ENCODE peak calls at places on chromosome 22, in four cellular contexts. W is CD8-positive, alpha-beta T cell; G is bronchial epithelial cell; H is IMR-90. U is an unnamed sample. For H3K36me3, the result is how much of the 10 kb centered on the place peaks cover.

GRCh38 chr22:33272180-33272579 is 214.0 kb upstream of the SYN3 start:
- DNase-seq in W (no peak), G (no peak), H (no peak), U (no peak)

GRCh38 chr22:42811510-42811909 is 45.6 kb downstream of the ARFGAP3 start:
- DNase-seq in W (no peak), G (no peak), H (no peak), U (no peak)

GRCh38 chr22:35959121-35959800 is 69.4 kb downstream of the RBFOX2 start:
- DNase-seq in W (no peak), G (no peak), H (no peak), U (no peak)

GRCh38 chr22:28299329-28299728 is 380.3 kb upstream of the PITPNB start:
- DNase-seq in W (no peak), G (no peak), H (no peak), U (no peak)

GRCh38 chr22:37022483-37023337 is 3.2 kb downstream of the MPST start:
- DNase-seq in W (no peak), G (no peak), H (no peak), U (no peak)

GRCh38 chr22:40547729-40548143 is 88.8 kb downstream of the MRTFA start:
- DNase-seq in W (no peak), G (no peak), H (peak), U (no peak)

GRCh38 chr22:49447837-49448236 is 379.8 kb downstream of the BRD1 start:
- DNase-seq in W (no peak), G (no peak), H (no peak), U (no peak)

GRCh38 chr22:26068571-26068970 is 100.7 kb upstream of the SEZ6L start:
- DNase-seq in W (no peak), G (no peak), H (no peak), U (no peak)

GRCh38 chr22:21972293-21972779 is 10.3 kb downstream of the TOP3B start:
- DNase-seq in W (peak), G (peak), H (peak), U (no peak)

GRCh38 chr22:45887202-45888131 is 89.5 kb downstream of the WNT7B start:
- DNase-seq in W (no peak), G (peak), H (no peak), U (no peak)

GRCh38 chr22:20533879-20534265 is 26.5 kb downstream of the MED15 start:
- DNase-seq in W (no peak), G (no peak), H (no peak), U (no peak)

GRCh38 chr22:46047841-46048595 is 71.1 kb upstream of the WNT7B start:
- DNase-seq in W (no peak), G (no peak), H (no peak), U (no peak)

GRCh38 chr22:35678836-35679235 is 30.6 kb downstream of the APOL6 start:
- DNase-seq in W (no peak), G (no peak), H (no peak), U (no peak)

GRCh38 chr22:42202669-42203068 is 67.8 kb downstream of the TCF20 start:
- DNase-seq in W (peak), G (no peak), H (peak), U (no peak)

GRCh38 chr22:42651134-42651533 is 1.9 kb upstream of the CYB5R3 start:
- DNase-seq in W (no peak), G (peak), H (peak), U (no peak)

GRCh38 chr22:26702906-26703830 is 45.8 kb downstream of the MIAT start:
- DNase-seq in W (no peak), G (no peak), H (peak), U (no peak)

GRCh38 chr22:30038219-30038618 is 42.0 kb upstream of the HORMAD2 start:
- DNase-seq in W (no peak), G (peak), H (peak), U (no peak)

GRCh38 chr22:46081831-46082210 is 68.5 kb upstream of the PPARA start:
- DNase-seq in W (no peak), G (no peak), H (no peak), U (peak)

GRCh38 chr22:28424427-28425080 is 255.1 kb downstream of the TTC28 start:
- DNase-seq in W (no peak), G (no peak), H (peak), U (no peak)

GRCh38 chr22:27310966-27311665 is 490.4 kb downstream of the MN1 start:
- DNase-seq in W (no peak), G (no peak), H (no peak), U (no peak)

GRCh38 chr22:20396639-20397038 is 2.7 kb downstream of the ZNF74 start:
- DNase-seq in W (no peak), G (no peak), H (peak), U (no peak)

GRCh38 chr22:28930357-28931007 is 47.1 kb downstream of the ZNRF3 start:
- DNase-seq in W (no peak), G (no peak), H (peak), U (no peak)

GRCh38 chr22:47629273-47629711 is 866.8 kb downstream of the TBC1D22A start:
- DNase-seq in W (no peak), G (no peak), H (no peak), U (no peak)

GRCh38 chr22:46066691-46067090 is 83.6 kb upstream of the PPARA start:
- DNase-seq in W (no peak), G (peak), H (no peak), U (peak)

GRCh38 chr22:33971561-33971961 is 51.3 kb upstream of the LARGE1 start:
- DNase-seq in W (no peak), G (peak), H (no peak), U (no peak)

GRCh38 chr22:22520667-22521602 is 865 bp upstream of the ZNF280A start:
- DNase-seq in W (no peak), G (no peak), H (peak), U (no peak)

GRCh38 chr22:21070690-21071615 is 25.2 kb downstream of the LRRC74B start:
- DNase-seq in W (no peak), G (no peak), H (no peak), U (no peak)

GRCh38 chr22:33529424-33530113 is 390.7 kb downstream of the LARGE1 start:
- DNase-seq in W (no peak), G (no peak), H (peak), U (no peak)

GRCh38 chr22:48669226-48669625 is 1158.4 kb downstream of the BRD1 start:
- DNase-seq in W (no peak), G (no peak), H (no peak), U (no peak)

GRCh38 chr22:33851985-33852384 is 68.3 kb downstream of the LARGE1 start:
- DNase-seq in W (no peak), G (peak), H (no peak), U (no peak)

GRCh38 chr22:40641269-40641668 is 4.8 kb upstream of the MRTFA start:
- DNase-seq in W (no peak), G (no peak), H (no peak), U (no peak)

GRCh38 chr22:26956346-26956745 is 299.0 kb downstream of the MIAT start:
- DNase-seq in W (no peak), G (no peak), H (no peak), U (no peak)

GRCh38 chr22:36386900-36387663 is 685 bp downstream of the MYH9 start:
- DNase-seq in W (no peak), G (no peak), H (no peak), U (peak)

GRCh38 chr22:43466710-43467109 is 54.9 kb downstream of the MPPED1 start:
- DNase-seq in W (no peak), G (no peak), H (no peak), U (no peak)

GRCh38 chr22:48718818-48719500 is 1108.7 kb downstream of the BRD1 start:
- DNase-seq in W (no peak), G (no peak), H (no peak), U (no peak)

GRCh38 chr22:36769541-36769940 is 6.4 kb downstream of the IFT27 start:
- DNase-seq in W (no peak), G (no peak), H (no peak), U (no peak)

GRCh38 chr22:24322522-24322921 is 51.9 kb downstream of the SPECC1L start:
- DNase-seq in W (no peak), G (no peak), H (no peak), U (no peak)

GRCh38 chr22:49317369-49317768 is 510.3 kb downstream of the BRD1 start:
- DNase-seq in W (no peak), G (no peak), H (no peak), U (no peak)

DNA sequence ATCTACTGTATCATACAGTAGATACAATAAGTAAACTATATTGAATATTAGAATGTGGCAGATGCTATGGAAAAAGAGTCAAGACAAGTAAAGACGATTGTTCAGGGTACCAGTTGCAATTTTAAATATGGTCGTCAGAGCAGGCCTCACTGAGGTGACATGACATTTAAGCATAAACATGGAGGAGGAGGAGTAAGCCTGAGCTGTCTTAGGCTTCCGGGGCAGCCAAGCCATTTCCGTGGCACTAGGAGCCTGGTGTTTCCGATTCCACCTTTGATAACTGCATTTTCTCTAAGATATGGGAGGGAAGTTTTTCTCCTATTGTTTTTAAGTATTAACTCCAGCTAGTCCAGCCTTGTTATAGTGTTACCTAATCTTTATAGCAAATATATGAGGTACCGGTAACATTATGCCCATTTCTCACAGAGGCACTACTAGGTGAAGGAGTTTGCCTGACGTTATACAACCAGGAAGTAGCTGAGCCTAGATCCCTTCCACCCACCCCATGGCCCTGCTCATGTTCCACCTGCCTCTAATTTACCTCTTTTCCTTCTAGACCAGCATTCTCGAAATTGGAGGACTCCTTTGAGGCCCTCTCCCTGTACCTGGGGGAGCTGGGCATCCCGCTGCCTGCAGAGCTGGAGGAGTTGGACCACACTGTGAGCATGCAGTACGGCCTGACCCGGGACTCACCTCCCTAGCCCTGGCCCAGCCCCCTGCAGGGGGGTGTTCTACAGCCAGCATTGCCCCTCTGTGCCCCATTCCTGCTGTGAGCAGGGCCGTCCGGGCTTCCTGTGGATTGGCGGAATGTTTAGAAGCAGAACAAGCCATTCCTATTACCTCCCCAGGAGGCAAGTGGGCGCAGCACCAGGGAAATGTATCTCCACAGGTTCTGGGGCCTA is 14.3 kb downstream of the PIK3IP1 start:
- DNase-seq in W (no peak), G (no peak), H (no peak), U (no peak)
- H3K36me3 ChIP-seq in W (under half), G (under half), H (under half), U (half or more)

GRCh38 chr22:31341386-31342088 is 4.6 kb downstream of the PATZ1 start:
- DNase-seq in W (no peak), G (no peak), H (no peak), U (no peak)
- H3K4me3 ChIP-seq in W (no peak), G (no peak), H (no peak), U (no peak)

DNA sequence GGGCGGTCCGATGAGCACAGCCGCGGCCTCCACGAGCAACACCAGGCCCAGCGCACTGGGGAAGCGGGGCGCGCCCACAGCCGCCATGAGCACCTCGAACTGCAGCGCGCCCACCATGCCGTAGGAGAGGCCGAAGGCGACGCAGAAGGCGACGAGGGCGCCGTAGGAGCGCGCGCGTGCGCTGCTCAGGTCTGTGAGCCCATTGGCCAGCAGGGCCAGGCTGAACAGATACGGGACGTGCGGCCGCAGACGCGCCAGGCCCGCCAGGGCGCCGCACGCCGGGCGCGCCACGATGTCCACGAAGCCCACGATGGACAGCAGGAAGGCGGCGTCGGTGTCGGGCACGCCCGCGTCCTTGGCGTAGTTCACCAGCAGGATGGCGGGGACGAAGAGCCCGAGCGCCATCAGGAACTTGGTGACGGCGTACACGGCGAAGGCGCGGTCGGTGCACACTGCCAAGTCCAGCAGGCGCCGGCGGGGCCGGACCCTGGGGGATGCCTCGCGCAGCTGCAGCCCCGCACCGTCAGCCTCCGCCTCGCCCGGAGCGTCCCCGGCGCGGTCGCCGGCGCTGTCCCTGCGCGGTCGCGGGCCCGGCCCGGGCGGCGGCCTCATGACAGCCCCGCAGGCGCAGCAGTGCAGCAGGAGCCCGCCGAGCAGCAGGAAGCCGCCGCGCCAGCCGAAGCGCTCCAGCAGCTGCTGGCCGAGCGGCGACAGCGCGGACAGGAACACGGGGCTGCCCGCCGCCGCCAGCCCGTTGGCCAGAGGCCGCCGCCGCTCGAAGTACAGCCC is 2.9 kb downstream of the SLC16A8 start:
- DNase-seq in W (no peak), G (no peak), H (peak), U (peak)
- TF ChIP-seq CTCF in W (no peak), G (no peak), H (no peak), U (no peak)

DNA sequence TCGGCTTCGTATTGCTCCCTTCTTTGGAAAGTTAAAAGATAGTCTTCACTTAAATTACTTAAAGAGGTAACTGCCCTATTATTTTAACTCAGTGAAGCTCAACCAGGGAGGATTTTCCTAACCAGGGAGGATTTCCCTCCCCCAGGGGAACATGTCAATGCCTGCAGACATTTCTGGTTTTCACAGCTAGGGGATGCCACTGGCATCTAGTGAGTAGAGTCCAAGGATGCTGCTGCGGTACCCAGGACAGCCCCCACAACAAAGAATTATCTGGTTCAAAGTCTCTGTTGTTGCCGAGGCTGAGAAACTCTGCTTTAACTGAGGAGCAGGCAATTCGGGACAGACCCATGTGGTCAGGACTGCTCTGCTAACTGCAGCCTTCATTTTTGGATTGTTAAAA is 82.2 kb downstream of the DEPDC5 start:
- DNase-seq in W (no peak), G (no peak), H (no peak), U (no peak)
- H3K36me3 ChIP-seq in W (under half), G (under half), H (under half), U (under half)

GRCh38 chr22:50672471-50673230 is at the start of gene SHANK3:
- DNase-seq in W (no peak), G (no peak), H (no peak), U (peak)
- H3K4me3 ChIP-seq in W (peak), G (peak), H (peak), U (peak)

DNA sequence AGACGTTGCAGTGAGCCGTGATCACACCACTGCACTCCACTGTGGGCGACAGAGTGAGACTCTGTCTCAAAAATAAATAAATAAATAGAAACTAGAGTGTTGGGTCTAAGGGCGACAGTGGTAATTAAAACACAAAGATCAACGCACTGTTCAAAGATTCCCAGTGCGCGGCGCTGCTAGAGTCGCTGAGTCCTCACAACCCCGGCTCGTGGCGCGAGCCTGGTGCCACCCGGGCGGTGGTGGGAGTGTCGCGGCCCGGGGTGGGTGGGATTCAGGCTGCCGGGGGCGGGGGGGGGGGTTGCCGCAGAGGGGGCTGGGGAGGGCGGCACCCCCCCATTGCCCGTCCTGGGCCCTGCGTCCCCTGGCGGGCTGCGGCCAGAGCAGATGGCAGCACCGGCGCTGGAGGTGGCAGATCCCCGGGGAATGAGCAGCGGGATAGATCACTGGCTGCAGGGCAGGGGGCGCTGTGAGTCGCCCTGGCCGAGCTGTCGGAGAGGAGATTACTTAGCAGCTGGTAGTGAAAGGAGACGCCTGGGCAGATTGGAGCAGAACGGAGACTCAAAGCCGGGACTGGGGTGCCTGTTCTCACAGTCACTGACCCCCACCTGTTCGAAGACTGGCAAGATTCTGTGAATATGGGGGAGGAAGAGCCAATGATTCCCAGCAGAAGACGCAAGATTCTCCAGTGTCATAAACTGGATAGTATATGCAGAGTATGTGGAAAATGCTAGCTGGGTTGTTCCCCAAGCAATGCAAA is 30.2 kb upstream of the APOBEC3A start:
- DNase-seq in W (no peak), G (peak), H (peak), U (peak)
- TF ChIP-seq CTCF in W (peak), G (peak), H (peak), U (peak)

GRCh38 chr22:19395276-19395675 is 36.3 kb downstream of the HIRA start:
- DNase-seq in W (no peak), G (no peak), H (no peak), U (no peak)
- H3K36me3 ChIP-seq in W (half or more), G (under half), H (half or more), U (half or more)

GRCh38 chr22:39152511-39153219 is at the start of gene CBX7:
- DNase-seq in W (peak), G (peak), H (peak), U (peak)

GRCh38 chr22:39150848-39151215 is 1.6 kb downstream of the CBX7 start:
- DNase-seq in W (no peak), G (no peak), H (no peak), U (no peak)

GRCh38 chr22:39149915-39150847 is 2.3 kb downstream of the CBX7 start:
- DNase-seq in W (no peak), G (no peak), H (no peak), U (no peak)

GRCh38 chr22:39152024-39152510 is 413 bp downstream of the CBX7 start:
- DNase-seq in W (no peak), G (no peak), H (no peak), U (no peak)

DNA sequence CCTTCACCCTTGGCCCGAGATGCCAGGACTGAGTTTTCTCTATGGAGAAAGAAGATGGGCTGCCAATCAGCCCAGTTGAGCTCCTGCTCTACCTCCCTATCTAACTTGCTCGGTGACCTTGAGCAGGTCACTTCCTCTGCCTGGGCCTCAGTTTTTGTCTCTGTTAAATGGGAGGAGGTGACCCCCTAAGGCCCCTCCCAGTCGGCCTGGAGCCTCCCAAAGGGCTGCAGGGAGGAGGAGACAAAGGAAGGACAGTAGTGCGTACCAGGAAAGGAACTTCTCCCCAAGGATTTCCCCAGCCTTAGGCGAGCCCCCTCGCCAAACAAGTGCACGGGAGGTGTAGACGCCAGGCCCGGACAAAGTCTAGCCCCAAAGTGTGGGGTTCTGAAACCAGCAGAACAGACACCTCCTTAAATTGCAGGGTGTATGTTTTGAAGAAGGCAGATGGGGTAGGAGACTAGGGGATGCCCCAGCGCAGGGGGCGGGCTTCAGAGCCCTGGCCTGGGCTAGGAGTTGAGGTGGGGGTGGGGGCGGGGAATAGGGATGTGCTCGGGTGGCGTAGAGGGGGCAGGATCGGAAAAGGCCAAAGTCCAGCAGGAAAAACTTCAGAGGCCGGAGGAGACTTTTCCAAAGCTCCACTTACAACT is 1.0 kb downstream of the CBX7 start:
- DNase-seq in W (no peak), G (no peak), H (no peak), U (no peak)
- H3K4me3 ChIP-seq in W (peak), G (no peak), H (peak), U (peak)

GRCh38 chr22:17120281-17120680 is 879 bp downstream of the TMEM121B start:
- DNase-seq in W (peak), G (no peak), H (peak), U (peak)
- TF ChIP-seq CTCF in W (no peak), G (no peak), H (no peak), U (no peak)

U was measured in heart left ventricle.